ENCODE peak calls at places on chromosomes 3 and 15, in nine cellular contexts. F is brain microvascular endothelial cell, G is uterus, Z is fibroblast of mammary gland, T is GM12878, M is HFFc6, O is AG09319, H is tibial nerve, A is Calu3. W is an unnamed sample.

GRCh38 chr15:92822216-92823144 is 77.6 kb upstream of the CHD2 start:
- DNase-seq in F (no peak), G (peak; percentile 7), Z (no peak), T (no peak), M (no peak), O (no peak), H (no peak), A (no peak), W (no peak)

GRCh38 chr15:88835646-88836045 is 32.4 kb downstream of the ACAN start:
- DNase-seq in F (peak; percentile 14), G (no peak), Z (peak; percentile 53), T (no peak), M (peak; percentile 40), O (no peak), H (no peak), A (no peak), W (no peak)

GRCh38 chr3:9405756-9406155 is 8.3 kb downstream of the SETD5 start:
- DNase-seq in F (no peak), G (no peak), Z (no peak), T (no peak), M (no peak), O (no peak), H (no peak), A (no peak), W (no peak)

GRCh38 chr15:55907797-55908196 is 85.6 kb downstream of the NEDD4 start:
- DNase-seq in F (peak; percentile 95), G (no peak), Z (peak; percentile 98), T (no peak), M (peak; percentile 97), O (peak; percentile 76), H (no peak), A (no peak), W (peak; percentile 82)

GRCh38 chr3:154684440-154684839 is 254.4 kb upstream of the GPR149 start:
- DNase-seq in F (no peak), G (no peak), Z (no peak), T (no peak), M (no peak), O (no peak), H (no peak), A (no peak), W (no peak)

GRCh38 chr15:96144734-96145133 is 185.8 kb upstream of the NR2F2 start:
- DNase-seq in F (no peak), G (no peak), Z (no peak), T (no peak), M (no peak), O (no peak), H (no peak), A (no peak), W (no peak)

GRCh38 chr3:99366663-99367429 is 271.5 kb upstream of the COL8A1 start:
- DNase-seq in F (no peak), G (no peak), Z (no peak), T (no peak), M (no peak), O (no peak), H (no peak), A (peak; percentile 0), W (no peak)

GRCh38 chr3:119937229-119937628 is 155.3 kb downstream of the NR1I2 start:
- DNase-seq in F (no peak), G (no peak), Z (no peak), T (peak; percentile 78), M (no peak), O (no peak), H (no peak), A (no peak), W (peak; percentile 11)

GRCh38 chr15:84681822-84682221 is 23.8 kb upstream of the NMB start:
- DNase-seq in F (peak; percentile 94), G (no peak), Z (peak; percentile 78), T (no peak), M (no peak), O (no peak), H (no peak), A (no peak), W (no peak)

GRCh38 chr15:77901921-77902750 is 175.4 kb downstream of the TBC1D2B start:
- DNase-seq in F (no peak), G (no peak), Z (no peak), T (no peak), M (no peak), O (no peak), H (no peak), A (no peak), W (no peak)

GRCh38 chr3:176554264-176554663 is 643.0 kb downstream of the TBL1XR1 start:
- DNase-seq in F (no peak), G (no peak), Z (no peak), T (no peak), M (no peak), O (no peak), H (no peak), A (no peak), W (no peak)

GRCh38 chr3:148532774-148533173 is 164.9 kb upstream of the AGTR1 start:
- DNase-seq in F (no peak), G (no peak), Z (no peak), T (no peak), M (no peak), O (no peak), H (no peak), A (no peak), W (no peak)

GRCh38 chr15:37520882-37521281 is 413.6 kb upstream of the TMCO5A start:
- DNase-seq in F (no peak), G (no peak), Z (no peak), T (no peak), M (no peak), O (no peak), H (no peak), A (no peak), W (no peak)

GRCh38 chr15:89101302-89102191 is 13.3 kb downstream of the ABHD2 start:
- DNase-seq in F (peak; percentile 96), G (peak; percentile 91), Z (peak; percentile 98), T (no peak), M (peak; percentile 92), O (peak; percentile 84), H (peak; percentile 78), A (peak; percentile 88), W (peak; percentile 97)

DNA sequence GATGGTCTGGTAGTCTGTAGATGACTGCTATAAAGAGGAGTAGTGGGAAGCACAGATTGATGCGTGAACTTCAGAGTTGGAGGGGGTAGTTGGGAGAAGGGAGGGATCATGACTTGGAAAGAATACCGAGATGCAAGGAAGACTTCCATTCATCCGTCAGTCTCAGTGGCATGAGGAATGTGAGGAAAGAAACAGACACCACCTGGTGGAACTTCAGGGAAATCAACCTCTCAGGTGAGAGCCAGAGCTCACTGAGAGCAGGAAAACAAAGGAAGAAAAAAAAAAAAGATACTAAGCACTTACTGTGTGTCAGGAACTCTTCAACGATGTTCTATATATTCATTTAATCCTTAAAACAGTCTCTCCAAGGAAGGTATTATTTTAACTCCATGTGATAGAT is 172.4 kb downstream of the OXSM start:
- DNase-seq in F (no peak), G (no peak), Z (no peak), T (no peak), M (no peak), O (no peak), H (no peak), A (peak; percentile 35), W (no peak)
- TF ChIP-seq CTCF in F (no peak), G (peak; percentile 7), Z (no peak), T (no peak), M (no peak), O (no peak), H (no peak), A (peak; percentile 34), W (no peak)

DNA sequence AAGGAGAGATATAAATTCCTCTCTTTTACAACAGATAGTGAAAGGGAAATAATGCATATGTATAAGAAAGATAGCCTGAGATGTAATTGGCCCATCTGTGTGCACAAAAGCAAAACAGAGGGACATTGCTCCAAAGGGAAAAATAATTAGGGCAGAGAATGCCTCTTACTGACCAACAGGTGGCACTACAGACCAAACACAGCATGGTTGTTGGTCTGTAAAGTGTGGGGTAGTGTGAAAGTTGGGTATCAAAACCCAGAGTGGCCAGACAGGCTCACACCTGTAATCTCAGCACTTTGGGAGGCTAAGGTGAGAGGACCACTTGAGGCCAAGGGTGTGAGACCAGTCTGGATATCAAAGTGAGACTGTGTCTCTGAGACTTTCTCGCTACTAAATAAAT is 4.5 kb upstream of the TLNRD1 start:
- DNase-seq in F (no peak), G (no peak), Z (peak; percentile 53), T (no peak), M (no peak), O (no peak), H (no peak), A (no peak), W (no peak)
- TF ChIP-seq CTCF in F (peak; percentile 62), G (peak; percentile 47), Z (peak; percentile 67), T (peak; percentile 64), M (peak; percentile 74), O (peak; percentile 18), H (peak; percentile 11), A (peak; percentile 46), W (peak; percentile 37)

DNA sequence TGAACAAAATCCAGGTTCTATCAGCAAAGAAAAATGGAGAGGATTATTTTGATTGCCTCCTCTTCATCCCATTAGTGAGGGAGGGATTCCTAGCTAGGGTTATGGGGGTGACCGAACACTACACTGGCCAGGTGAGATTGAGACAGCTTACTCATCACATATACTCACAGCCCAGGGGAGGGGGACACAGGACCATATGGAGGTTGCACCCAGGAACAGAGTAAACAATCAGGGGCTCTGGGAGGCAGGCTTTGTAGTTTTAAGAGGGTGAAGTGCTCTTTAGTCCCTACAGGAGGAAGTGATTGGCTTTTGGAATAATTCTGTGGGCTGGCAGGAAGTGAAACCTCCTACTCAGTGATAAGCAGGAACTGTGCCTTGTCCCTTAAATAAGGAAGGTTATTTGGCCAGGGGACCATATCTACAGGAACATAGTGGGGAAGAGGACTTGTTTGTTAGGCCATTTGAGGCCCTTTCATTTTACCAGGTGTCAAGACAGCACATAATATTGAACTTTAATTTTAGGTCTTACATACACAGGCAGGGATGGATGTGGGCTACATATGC is 17.5 kb upstream of the KCTD6 start:
- DNase-seq in F (no peak), G (no peak), Z (no peak), T (no peak), M (no peak), O (no peak), H (no peak), A (no peak), W (no peak)
- TF ChIP-seq CTCF in F (no peak), G (no peak), Z (no peak), T (no peak), M (no peak), O (no peak), H (no peak), A (no peak), W (no peak)

GRCh38 chr15:65411470-65412071 is 11.2 kb downstream of the IGDCC4 start:
- DNase-seq in F (no peak), G (no peak), Z (peak; percentile 56), T (no peak), M (no peak), O (no peak), H (no peak), A (no peak), W (no peak)

GRCh38 chr15:65410036-65410435 is 12.7 kb downstream of the IGDCC4 start:
- DNase-seq in F (no peak), G (no peak), Z (no peak), T (no peak), M (no peak), O (no peak), H (no peak), A (no peak), W (no peak)

GRCh38 chr15:65410972-65411371 is 11.8 kb downstream of the IGDCC4 start:
- DNase-seq in F (no peak), G (no peak), Z (no peak), T (no peak), M (no peak), O (no peak), H (no peak), A (no peak), W (no peak)

GRCh38 chr15:65408370-65409283 is 14.1 kb downstream of the IGDCC4 start:
- DNase-seq in F (no peak), G (no peak), Z (peak; percentile 92), T (no peak), M (no peak), O (no peak), H (no peak), A (no peak), W (peak; percentile 58)

GRCh38 chr15:65409284-65409631 is 13.5 kb downstream of the IGDCC4 start:
- DNase-seq in F (peak; percentile 97), G (no peak), Z (peak; percentile 100), T (no peak), M (peak; percentile 85), O (peak; percentile 89), H (no peak), A (no peak), W (peak; percentile 100)
- TF ChIP-seq CTCF in F (peak; percentile 45), G (no peak), Z (peak; percentile 9), T (no peak), M (peak; percentile 29), O (no peak), H (no peak), A (no peak), W (no peak)